ENCODE peak calls at places on chromosomes 11 and 22, in ten cellular contexts. Y is Peyer's patch, S is PC-3, L is heart right ventricle, G is small intestine, F is psoas muscle, H is spleen, K is ascending aorta, J is breast epithelium, T is neuronal stem cell. U is an unnamed sample.
A peak's percentile ranks its signal among the peaks of the same experiment; 100 is the strongest.

GRCh38 chr11:130124096-130124495 is 35.5 kb upstream of the ST14 start:
- DNase-seq in S (peak; percentile 96), H (peak; percentile 90), T (no peak), J (peak; percentile 68), K (peak; percentile 89), G (no peak), L (peak; percentile 72), Y (no peak), F (peak; percentile 87), U (no peak)

GRCh38 chr11:69801513-69802335 is 17.5 kb downstream of the FGF3 start:
- DNase-seq in Y (no peak), F (no peak), K (no peak), G (peak; percentile 12), L (no peak), S (peak; percentile 53), J (no peak), H (no peak), T (peak; percentile 47), U (peak; percentile 28)

GRCh38 chr11:69539416-69540117 is 58.1 kb downstream of the LINC01488 start:
- DNase-seq in L (no peak), F (no peak), H (peak; percentile 76), K (peak; percentile 64), T (no peak), G (no peak), J (peak; percentile 46), Y (peak; percentile 28), S (no peak), U (no peak)

GRCh38 chr11:85755285-85755684 is 55.7 kb downstream of the SYTL2 start:
- DNase-seq in G (no peak), K (no peak), Y (no peak), T (no peak), L (no peak), J (no peak), H (no peak), F (no peak), S (no peak), U (no peak)

GRCh38 chr11:64048042-64048854 is 12.5 kb downstream of the FLRT1 start:
- DNase-seq in G (no peak), L (no peak), T (no peak), H (no peak), F (no peak), K (no peak), S (no peak), Y (no peak), J (no peak), U (no peak)

GRCh38 chr11:3849297-3849874 is 6.1 kb upstream of the STIM1 start:
- DNase-seq in T (peak; percentile 46), J (no peak), G (peak; percentile 49), Y (no peak), K (no peak), S (peak; percentile 74), H (no peak), F (no peak), L (no peak), U (peak; percentile 48)

GRCh38 chr11:114131366-114131963 is 72.0 kb downstream of the ZBTB16 start:
- DNase-seq in F (no peak), Y (no peak), S (no peak), T (no peak), G (no peak), H (no peak), J (no peak), K (no peak), L (no peak), U (no peak)

GRCh38 chr11:44609028-44609782 is 43.7 kb downstream of the CD82 start:
- DNase-seq in Y (peak; percentile 83), G (no peak), F (no peak), H (peak; percentile 89), L (no peak), J (no peak), T (no peak), S (no peak), K (no peak), U (no peak)

GRCh38 chr11:62885137-62885536 is 4.4 kb downstream of the SLC3A2 start:
- DNase-seq in K (no peak), H (no peak), J (no peak), G (no peak), Y (no peak), F (no peak), T (no peak), S (no peak), L (no peak), U (no peak)

GRCh38 chr11:62881579-62882427 is 1.1 kb downstream of the SLC3A2 start:
- DNase-seq in S (peak; percentile 98), Y (peak; percentile 87), F (peak; percentile 96), J (peak; percentile 96), G (peak; percentile 93), T (no peak), H (peak; percentile 96), L (peak; percentile 87), K (peak; percentile 98), U (peak; percentile 95)

GRCh38 chr11:62882428-62882742 is 1.7 kb downstream of the SLC3A2 start:
- DNase-seq in H (no peak), F (no peak), S (no peak), Y (no peak), J (no peak), G (no peak), L (no peak), T (no peak), K (no peak), U (no peak)

GRCh38 chr11:62882811-62883496 is 2.3 kb downstream of the SLC3A2 start:
- DNase-seq in K (no peak), J (no peak), Y (no peak), T (no peak), L (no peak), F (no peak), G (peak; percentile 43), H (no peak), S (no peak), U (no peak)

DNA sequence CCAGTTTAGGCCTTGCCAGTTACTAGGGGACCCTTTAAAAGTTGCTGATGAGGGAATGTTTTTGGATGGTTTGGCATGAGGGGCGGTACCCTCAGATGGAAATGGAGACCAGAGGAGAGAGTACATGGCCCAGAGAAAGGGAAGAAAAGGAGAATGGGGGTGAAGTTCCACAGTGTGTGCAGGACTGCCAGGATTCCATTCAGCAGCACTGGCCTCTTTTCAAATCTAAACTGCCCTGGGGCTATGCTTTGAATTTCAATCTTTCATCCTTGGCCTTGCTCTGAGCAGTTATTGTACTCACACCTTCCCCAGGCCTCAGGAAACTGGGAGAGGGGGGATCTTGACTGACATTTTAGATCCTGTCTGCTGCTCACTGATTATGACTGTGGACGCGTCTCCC is 3.0 kb downstream of the SLC3A2 start:
- DNase-seq in J (no peak), H (no peak), F (no peak), T (no peak), S (no peak), L (no peak), G (no peak), Y (no peak), K (no peak), U (no peak)
- H3K36me3 ChIP-seq in J (peaks cover 24% of the 10 kb centered on the region), H (peaks cover 64% of the 10 kb centered on the region), F (peaks cover 21% of the 10 kb centered on the region), T (peaks cover 87% of the 10 kb centered on the region), S (peaks cover 67% of the 10 kb centered on the region), L (peaks cover 60% of the 10 kb centered on the region), G (peaks cover 38% of the 10 kb centered on the region), Y (no peaks in the 10 kb centered on the region), K (peaks cover 65% of the 10 kb centered on the region), U (peaks cover 50% of the 10 kb centered on the region)

GRCh38 chr11:65834202-65834601 is 439 bp downstream of the SNX32 start:
- DNase-seq in J (no peak), Y (no peak), T (no peak), S (no peak), K (no peak), H (no peak), G (no peak), L (no peak), F (no peak), U (no peak)
- H3K27ac ChIP-seq in J (no peak overlapping the region), Y (no peak overlapping the region), T (no peak overlapping the region), S (no peak overlapping the region), K (no peak overlapping the region), H (no peak overlapping the region), G (no peak overlapping the region), L (no peak overlapping the region), F (no peak overlapping the region), U (no peak overlapping the region)

GRCh38 chr22:46042786-46043185 is 65.8 kb upstream of the WNT7B start:
- DNase-seq in J (no peak), F (no peak), H (peak; percentile 45), K (peak; percentile 58), Y (no peak), L (no peak), T (no peak), G (no peak), S (no peak), U (peak; percentile 12)

GRCh38 chr22:46043816-46044717 is 67.1 kb upstream of the WNT7B start:
- DNase-seq in T (no peak), F (no peak), Y (no peak), H (peak; percentile 82), J (peak; percentile 79), G (peak; percentile 49), L (no peak), K (peak; percentile 70), S (peak; percentile 63), U (no peak)

GRCh38 chr22:46044718-46045458 is 67.9 kb upstream of the WNT7B start:
- DNase-seq in J (no peak), H (peak; percentile 90), G (no peak), Y (peak; percentile 62), S (no peak), K (peak; percentile 68), L (peak; percentile 66), F (peak; percentile 56), T (no peak), U (no peak)

GRCh38 chr22:46041642-46042041 is 64.7 kb upstream of the WNT7B start:
- DNase-seq in F (no peak), K (peak; percentile 50), Y (no peak), H (peak; percentile 53), S (no peak), G (no peak), J (peak; percentile 27), T (no peak), L (no peak), U (no peak)

DNA sequence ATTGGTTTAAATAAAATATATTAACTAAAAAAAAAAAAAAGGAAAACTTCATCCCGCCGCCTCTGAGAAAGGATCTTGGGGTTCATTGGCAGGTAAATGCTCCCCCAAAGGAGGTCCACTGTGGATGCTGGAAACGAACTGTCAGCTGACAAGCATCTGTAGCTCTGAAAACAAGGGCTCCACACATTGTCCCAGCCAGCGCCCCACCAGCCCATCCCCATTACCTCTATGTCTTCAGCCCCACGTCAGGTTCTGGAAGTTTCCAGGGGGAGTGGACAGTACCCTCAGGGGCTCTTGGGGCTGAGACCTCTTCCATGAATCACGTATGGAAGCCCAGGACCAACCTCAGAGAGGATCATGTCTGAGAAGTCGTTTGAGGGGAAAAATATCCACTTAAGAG is 66.4 kb upstream of the WNT7B start:
- DNase-seq in T (no peak), J (no peak), S (no peak), L (no peak), Y (no peak), K (peak; percentile 45), G (no peak), F (no peak), H (peak; percentile 54), U (no peak)
- H3K4me1 ChIP-seq in T (no peaks in the 10 kb centered on the region), J (peaks cover 22% of the 10 kb centered on the region), S (peaks cover 51% of the 10 kb centered on the region), L (peaks cover 78% of the 10 kb centered on the region), Y (peaks cover 10% of the 10 kb centered on the region), K (peaks cover 24% of the 10 kb centered on the region), G (peaks cover 3% of the 10 kb centered on the region), F (peaks cover 76% of the 10 kb centered on the region), H (peaks cover 96% of the 10 kb centered on the region), U (peaks cover 51% of the 10 kb centered on the region)

GRCh38 chr11:34150494-34151151 is 45.2 kb downstream of the NAT10 start:
- DNase-seq in S (no peak), K (no peak), T (no peak), H (peak; percentile 48), J (no peak), L (no peak), G (peak; percentile 67), F (no peak), Y (no peak), U (no peak)

GRCh38 chr11:34148504-34149165 is 43.2 kb downstream of the NAT10 start:
- DNase-seq in L (no peak), F (no peak), T (no peak), S (no peak), K (no peak), H (no peak), Y (no peak), G (no peak), J (no peak), U (no peak)

GRCh38 chr11:34149786-34150185 is 44.4 kb downstream of the NAT10 start:
- DNase-seq in Y (no peak), J (no peak), T (no peak), H (no peak), S (peak; percentile 7), K (no peak), G (no peak), F (no peak), L (no peak), U (no peak)

GRCh38 chr11:34147581-34147980 is 42.2 kb downstream of the NAT10 start:
- DNase-seq in L (no peak), S (no peak), Y (no peak), J (no peak), K (no peak), F (no peak), T (no peak), H (no peak), G (no peak), U (no peak)

GRCh38 chr11:34149274-34149673 is 43.8 kb downstream of the NAT10 start:
- DNase-seq in K (no peak), L (no peak), S (no peak), F (no peak), G (no peak), Y (no peak), H (no peak), T (no peak), J (no peak), U (no peak)
- H3K36me3 ChIP-seq in K (peaks cover 79% of the 10 kb centered on the region), L (peaks cover 28% of the 10 kb centered on the region), S (peaks cover 29% of the 10 kb centered on the region), F (peaks cover 6% of the 10 kb centered on the region), G (peaks cover 29% of the 10 kb centered on the region), Y (no peaks in the 10 kb centered on the region), H (peaks cover 54% of the 10 kb centered on the region), T (peaks cover 91% of the 10 kb centered on the region), J (peaks cover 7% of the 10 kb centered on the region), U (peaks cover 23% of the 10 kb centered on the region)